ENCODE peak calls at places on chromosomes 13 and 19, in four cellular contexts. X is psoas muscle; I is ovary; G is CD4-positive, CD25-positive, alpha-beta regulatory T cell. Y is an unnamed sample. For H3K4me1, the result is how much of the 10 kb centered on the place peaks cover.

GRCh38 chr13:51241720-51242119 is 19.5 kb downstream of the FAM124A start:
- DNase-seq in X (no peak), I (no peak), G (no peak), Y (no peak)

GRCh38 chr13:72774019-72774418 is 7.7 kb downstream of the DIS3 start:
- DNase-seq in X (no peak), I (no peak), G (no peak), Y (no peak)

GRCh38 chr19:33947565-33947964 is 150.9 kb downstream of the KCTD15 start:
- DNase-seq in X (no peak), I (no peak), G (no peak), Y (no peak)

GRCh38 chr19:3840804-3841203 is 28.0 kb downstream of the ZFR2 start:
- DNase-seq in X (no peak), I (no peak), G (no peak), Y (no peak)

GRCh38 chr19:42401365-42402303 is 11.5 kb upstream of the CNFN start:
- DNase-seq in X (peak), I (peak), G (peak), Y (peak)

GRCh38 chr13:90933097-90933826 is 414.2 kb upstream of the MIR17HG start:
- DNase-seq in X (no peak), I (no peak), G (no peak), Y (no peak)

GRCh38 chr19:33389574-33390119 is 16.1 kb downstream of the CEBPG start:
- DNase-seq in X (no peak), I (no peak), G (no peak), Y (peak)

GRCh38 chr13:104015646-104016396 is 949.6 kb upstream of the SLC10A2 start:
- DNase-seq in X (no peak), I (no peak), G (no peak), Y (peak)

GRCh38 chr13:24911135-24911524 is 147.2 kb downstream of the RNF17 start:
- DNase-seq in X (no peak), I (no peak), G (no peak), Y (peak)

GRCh38 chr19:51600940-51601575 is 29.1 kb downstream of the SIGLEC5 start:
- DNase-seq in X (no peak), I (no peak), G (peak), Y (no peak)

GRCh38 chr13:40406405-40407138 is 259.9 kb downstream of the FOXO1 start:
- DNase-seq in X (no peak), I (no peak), G (no peak), Y (no peak)

GRCh38 chr13:41506312-41506711 is 49.0 kb downstream of the RGCC start:
- DNase-seq in X (no peak), I (no peak), G (no peak), Y (no peak)

DNA sequence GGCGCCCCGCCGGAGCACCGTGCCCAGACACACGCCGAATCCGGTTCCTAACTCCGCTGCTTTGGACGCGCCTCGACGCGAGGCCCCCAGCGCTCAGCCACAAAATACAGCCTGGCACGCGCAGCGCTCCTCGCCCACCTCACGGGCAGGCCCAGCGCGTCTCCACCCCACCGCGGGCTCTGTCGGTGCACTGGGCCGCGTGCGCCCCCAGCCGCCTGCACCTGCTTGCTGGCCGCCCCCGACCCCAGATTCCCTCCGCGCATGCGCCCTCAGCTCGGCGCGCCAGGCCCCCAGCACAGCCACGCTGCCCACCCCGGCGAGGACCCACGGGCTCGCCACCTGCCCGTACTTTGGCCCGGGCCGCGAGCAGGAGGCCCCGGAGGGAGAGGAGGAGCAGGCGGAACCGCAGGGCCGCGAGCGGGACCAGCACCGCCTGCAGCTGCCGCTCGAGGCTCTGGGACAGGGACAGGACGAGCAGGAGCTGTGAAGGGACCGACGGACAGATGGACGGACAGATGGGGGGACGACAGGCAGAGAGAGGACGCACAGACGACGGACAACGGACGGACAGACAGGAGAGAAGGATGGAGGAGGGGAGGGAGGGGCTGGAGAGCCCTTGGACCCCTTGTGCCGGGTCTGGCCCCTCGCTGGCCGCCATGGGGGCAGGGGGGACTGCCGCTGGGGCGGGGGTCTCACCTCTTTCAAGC is 5.4 kb downstream of the ANO8 start:
- DNase-seq in X (no peak), I (no peak), G (no peak), Y (no peak)
- H3K4me3 ChIP-seq in X (no peak), I (peak), G (no peak), Y (no peak)

GRCh38 chr13:67036694-67037093 is 193.4 kb downstream of the PCDH9 start:
- DNase-seq in X (no peak), I (no peak), G (no peak), Y (no peak)

DNA sequence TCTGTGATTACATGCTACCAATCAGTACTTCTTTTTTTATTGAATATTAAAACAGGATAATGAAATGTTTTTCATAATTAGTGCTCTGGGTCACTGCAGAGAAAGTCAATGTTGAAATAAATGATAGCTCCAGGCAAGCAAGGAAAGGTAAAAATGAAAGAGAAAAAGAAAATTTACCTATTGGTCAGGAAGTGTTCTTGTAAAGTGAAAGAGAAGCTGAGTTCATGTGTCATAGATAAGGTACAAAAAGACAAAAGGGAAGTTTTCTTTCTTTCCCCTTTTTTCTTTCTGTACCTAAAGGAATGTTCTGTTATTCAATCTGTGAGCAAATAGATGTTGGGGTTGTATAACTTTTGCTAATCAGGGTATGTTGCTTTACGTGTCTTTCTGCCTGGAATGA is 197.0 kb downstream of the PCDH9 start:
- DNase-seq in X (no peak), I (no peak), G (no peak), Y (no peak)
- H3K4me1 ChIP-seq in X (under half), I (under half), G (under half), Y (under half)

GRCh38 chr19:1668339-1669123 is 16.1 kb upstream of the TCF3 start:
- DNase-seq in X (no peak), I (no peak), G (no peak), Y (no peak)
- H3K4me3 ChIP-seq in X (no peak), I (no peak), G (peak), Y (no peak)

DNA sequence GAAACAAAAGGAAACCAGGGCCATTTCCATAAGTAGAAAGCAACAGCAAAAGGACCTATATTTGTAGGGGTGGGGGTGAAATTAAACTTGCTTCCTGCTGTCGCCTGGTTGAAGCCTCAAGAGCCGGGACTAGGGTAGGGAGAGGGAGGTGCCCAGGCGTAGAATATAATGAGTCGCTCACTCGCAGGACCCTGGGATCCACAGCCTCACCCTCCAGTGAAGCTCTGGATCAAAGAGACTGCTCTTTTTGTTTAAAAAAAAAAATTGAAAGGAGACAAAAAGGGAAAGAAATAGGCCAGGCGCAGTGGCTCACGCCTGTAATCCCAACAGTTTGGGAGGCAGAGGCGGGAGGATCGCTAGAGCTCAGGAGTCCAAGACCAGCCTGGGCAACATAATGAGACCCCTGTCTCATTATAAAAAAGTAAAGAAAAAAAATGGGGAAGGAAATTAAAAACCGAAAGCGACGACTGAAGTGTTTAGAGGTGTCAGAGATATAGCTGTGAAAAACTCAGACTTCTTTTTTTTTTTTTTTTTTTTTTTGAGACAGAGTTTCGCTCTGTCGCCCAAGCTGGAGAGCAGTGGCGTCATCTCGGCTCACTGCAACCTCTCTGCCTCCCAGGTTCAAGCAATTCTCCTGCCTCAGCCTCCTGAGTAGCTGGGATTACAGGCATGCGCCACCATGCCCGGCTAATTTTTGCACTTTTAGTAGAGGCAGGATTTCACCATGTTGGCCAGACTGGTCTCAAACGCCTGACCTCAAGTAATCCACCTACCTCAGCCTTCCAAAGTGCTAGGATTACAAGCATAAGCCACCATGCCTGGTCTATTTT is 10.9 kb upstream of the ADGRE5 start:
- DNase-seq in X (no peak), I (no peak), G (peak), Y (no peak)
- H3K4me1 ChIP-seq in X (under half), I (under half), G (half or more), Y (under half)

GRCh38 chr19:13937479-13938360 is 497 bp downstream of the PODNL1 start:
- DNase-seq in X (peak), I (no peak), G (no peak), Y (no peak)
- H3K4me3 ChIP-seq in X (no peak), I (no peak), G (no peak), Y (no peak)

DNA sequence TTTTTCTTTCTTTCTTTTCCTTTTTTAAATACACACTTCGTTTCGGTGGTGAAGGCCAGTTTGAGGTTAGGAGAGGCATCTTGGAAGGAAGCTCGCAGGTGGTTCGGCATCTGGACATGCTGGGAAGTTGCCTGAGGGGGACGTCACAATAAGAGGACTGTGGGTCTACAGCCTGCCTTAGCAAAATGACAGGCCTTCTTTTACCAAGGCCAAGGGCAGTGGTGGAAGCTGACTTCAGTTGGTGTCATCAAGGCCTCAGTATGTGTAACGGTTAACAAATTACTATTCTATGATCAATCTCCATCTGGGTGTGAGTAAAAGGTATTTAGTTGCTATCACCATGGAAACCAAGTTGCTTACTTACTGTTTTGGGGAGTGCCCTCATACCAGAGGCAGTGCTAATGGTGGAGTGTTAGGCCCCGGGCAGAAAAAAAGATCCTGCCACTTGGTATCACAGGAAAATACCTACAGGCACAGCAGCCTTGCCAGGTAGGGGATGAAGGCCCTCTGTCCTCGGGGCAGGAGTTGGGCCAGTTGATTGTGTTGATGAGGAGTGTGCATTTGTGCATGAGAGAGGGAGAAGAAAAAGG is 10.3 kb downstream of the ACTN4 start:
- DNase-seq in X (no peak), I (no peak), G (no peak), Y (peak)
- H3K4me1 ChIP-seq in X (half or more), I (under half), G (half or more), Y (half or more)

Y was measured in SJSA1.